ENCODE peak calls at places on chromosomes 13 and 19, in five cellular contexts. Y is H1, K is SK-N-SH, C is K562, S is GM12878. W is an unnamed sample.

GRCh38 chr13:97798171-97798821 is 155.2 kb upstream of the IPO5 start:
- DNase-seq in K (no peak), Y (no peak), C (no peak), S (no peak), W (no peak)

GRCh38 chr13:99225078-99225477 is 24.4 kb downstream of the UBAC2 start:
- DNase-seq in Y (no peak), K (no peak), S (no peak), C (no peak), W (no peak)

GRCh38 chr13:31518666-31519065 is 220.7 kb upstream of the RXFP2 start:
- DNase-seq in S (no peak), K (no peak), C (no peak), Y (no peak), W (no peak)

GRCh38 chr13:70170689-70171088 is 62.4 kb upstream of the KLHL1 start:
- DNase-seq in K (no peak), Y (no peak), C (no peak), S (no peak), W (no peak)

GRCh38 chr13:48633695-48634094 is 20.0 kb upstream of the CYSLTR2 start:
- DNase-seq in S (no peak), C (no peak), Y (no peak), K (no peak), W (no peak)

GRCh38 chr19:5287066-5287465 is 53.5 kb downstream of the PTPRS start:
- DNase-seq in Y (no peak), S (peak; percentile 37), K (no peak), C (no peak), W (no peak)

GRCh38 chr13:28423010-28423409 is 71.9 kb downstream of the FLT1 start:
- DNase-seq in C (no peak), Y (no peak), K (no peak), S (peak; percentile 74), W (no peak)

GRCh38 chr19:46616631-46617322 is 8.1 kb downstream of the PTGIR start:
- DNase-seq in Y (peak; percentile 79), K (peak; percentile 90), S (no peak), C (peak; percentile 81), W (peak; percentile 50)

GRCh38 chr19:55247621-55248099 is 11.2 kb downstream of the PPP6R1 start:
- DNase-seq in C (peak; percentile 21), K (peak; percentile 71), Y (no peak), S (no peak), W (no peak)

GRCh38 chr13:52599037-52599852 is 43.0 kb upstream of the HNRNPA1L2 start:
- DNase-seq in C (no peak), K (no peak), Y (no peak), S (no peak), W (no peak)

GRCh38 chr13:21458457-21458815 is 667 bp downstream of the ZDHHC20 start:
- DNase-seq in Y (peak; percentile 62), C (peak; percentile 57), S (no peak), K (peak; percentile 65), W (no peak)

GRCh38 chr13:87130401-87130800 is 540.8 kb upstream of the SLITRK5 start:
- DNase-seq in C (no peak), S (no peak), K (no peak), Y (no peak), W (no peak)

GRCh38 chr19:55973982-55974381 is 12.6 kb upstream of the NLRP5 start:
- DNase-seq in S (no peak), K (no peak), Y (no peak), C (no peak), W (no peak)

GRCh38 chr19:58277748-58278147 is 1.0 kb upstream of the ZNF8 start:
- DNase-seq in S (no peak), K (no peak), C (no peak), Y (no peak), W (no peak)

GRCh38 chr19:43465468-43466120 is at the start of gene LYPD3:
- DNase-seq in K (no peak), Y (peak; percentile 71), S (no peak), C (no peak), W (no peak)

GRCh38 chr19:21233691-21234090 is 91.9 kb downstream of the ZNF431 start:
- DNase-seq in S (no peak), K (no peak), Y (no peak), C (no peak), W (no peak)

GRCh38 chr13:31394491-31394890 is 194.7 kb downstream of the B3GLCT start:
- DNase-seq in Y (no peak), C (no peak), S (no peak), K (no peak), W (no peak)

GRCh38 chr19:958967-959685 is 25.0 kb upstream of the WDR18 start:
- DNase-seq in Y (no peak), K (no peak), S (no peak), C (peak; percentile 90), W (peak; percentile 59)

GRCh38 chr13:114065926-114066774 is 66.3 kb downstream of the RASA3 start:
- DNase-seq in K (no peak), Y (no peak), S (no peak), C (no peak), W (no peak)

GRCh38 chr13:111866731-111867245 is 200.2 kb upstream of the SOX1 start:
- DNase-seq in K (no peak), C (no peak), Y (no peak), S (no peak), W (no peak)

GRCh38 chr13:113022391-113023216 is 53.6 kb downstream of the MCF2L start:
- DNase-seq in S (no peak), C (no peak), Y (no peak), K (no peak), W (peak; percentile 98)

GRCh38 chr19:55369651-55370304 is 485 bp downstream of the IL11 start:
- DNase-seq in Y (peak; percentile 87), C (peak; percentile 52), K (peak; percentile 96), S (no peak), W (no peak)

GRCh38 chr13:82011355-82011754 is 1670.4 kb upstream of the SPRY2 start:
- DNase-seq in C (no peak), Y (no peak), S (no peak), K (no peak), W (no peak)

GRCh38 chr13:77893066-77893465 is 25.6 kb downstream of the EDNRB start:
- DNase-seq in K (no peak), Y (no peak), S (no peak), C (no peak), W (no peak)

GRCh38 chr13:77898097-77898496 is 20.5 kb downstream of the EDNRB start:
- DNase-seq in C (no peak), S (peak; percentile 66), K (no peak), Y (no peak), W (no peak)

GRCh38 chr13:77894743-77895142 is 23.9 kb downstream of the EDNRB start:
- DNase-seq in S (no peak), C (no peak), Y (no peak), K (no peak), W (no peak)

GRCh38 chr13:77896977-77897376 is 21.7 kb downstream of the EDNRB start:
- DNase-seq in C (no peak), Y (no peak), S (no peak), K (no peak), W (no peak)

GRCh38 chr13:77896536-77896935 is 22.1 kb downstream of the EDNRB start:
- DNase-seq in S (no peak), Y (no peak), K (no peak), C (no peak), W (no peak)
- TF ChIP-seq EP300 in S (no peak), Y (no peak), K (no peak), C (no peak), W (no peak)

GRCh38 chr19:30003862-30004261 is 61.8 kb downstream of the URI1 start:
- DNase-seq in K (no peak), S (no peak), Y (no peak), C (no peak), W (no peak)

GRCh38 chr19:30000862-30001261 is 58.8 kb downstream of the URI1 start:
- DNase-seq in S (no peak), Y (no peak), K (no peak), C (no peak), W (no peak)

GRCh38 chr19:29999490-29999889 is 57.5 kb downstream of the URI1 start:
- DNase-seq in Y (no peak), C (no peak), S (no peak), K (no peak), W (no peak)

GRCh38 chr19:30001301-30001700 is 59.3 kb downstream of the URI1 start:
- DNase-seq in Y (no peak), C (no peak), S (no peak), K (no peak), W (no peak)

DNA sequence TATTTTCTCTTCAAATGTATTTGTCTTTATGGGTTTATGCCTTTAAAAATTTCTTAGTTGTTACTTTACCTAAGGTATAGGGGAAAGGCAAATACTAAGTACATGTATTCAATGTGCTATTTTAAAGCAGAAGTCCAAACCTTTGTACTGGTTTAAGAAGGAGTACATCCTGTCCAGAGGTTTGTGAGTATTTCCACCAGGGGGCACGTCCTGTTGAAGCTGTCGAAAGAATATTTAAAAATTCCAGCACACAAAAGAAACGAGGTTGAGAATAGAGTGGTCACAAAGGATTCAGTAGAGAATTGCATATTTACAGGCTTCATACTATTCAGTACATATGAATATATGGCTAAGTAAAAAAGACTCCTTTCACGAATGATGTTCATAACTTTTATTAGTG is 59.8 kb downstream of the URI1 start:
- DNase-seq in C (peak; percentile 18), Y (no peak), S (no peak), K (no peak), W (peak; percentile 3)
- TF ChIP-seq CTCF in C (peak; percentile 21), Y (no peak), S (no peak), K (no peak), W (no peak)

GRCh38 chr13:109468123-109468522 is 318.3 kb downstream of the IRS2 start:
- DNase-seq in S (no peak), C (no peak), K (no peak), Y (no peak), W (no peak)

DNA sequence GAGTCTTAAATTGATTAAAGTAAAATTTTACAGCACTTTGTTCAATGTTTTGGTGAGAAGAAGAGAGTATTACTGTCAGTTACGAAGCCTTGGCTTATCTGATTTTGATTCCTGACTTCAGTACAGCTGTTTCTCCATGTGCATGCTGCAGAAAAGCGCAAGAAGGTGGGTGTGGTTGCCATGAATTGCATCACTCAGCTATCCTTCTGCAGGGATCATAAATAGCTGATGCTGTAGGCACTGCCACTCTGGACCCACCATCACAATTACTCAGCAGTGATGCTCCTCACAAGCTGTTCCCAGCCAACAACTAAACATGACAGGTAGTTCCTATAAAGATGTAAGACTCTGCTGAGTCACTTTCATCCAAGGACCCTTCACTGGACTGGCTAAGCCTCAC is 321.2 kb downstream of the IRS2 start:
- DNase-seq in Y (no peak), K (no peak), C (no peak), S (no peak), W (no peak)
- H3K79me2 ChIP-seq in Y (no peaks in the 10 kb centered on the region), K (no peaks in the 10 kb centered on the region), C (no peaks in the 10 kb centered on the region), S (no peaks in the 10 kb centered on the region), W (no peaks in the 10 kb centered on the region)

DNA sequence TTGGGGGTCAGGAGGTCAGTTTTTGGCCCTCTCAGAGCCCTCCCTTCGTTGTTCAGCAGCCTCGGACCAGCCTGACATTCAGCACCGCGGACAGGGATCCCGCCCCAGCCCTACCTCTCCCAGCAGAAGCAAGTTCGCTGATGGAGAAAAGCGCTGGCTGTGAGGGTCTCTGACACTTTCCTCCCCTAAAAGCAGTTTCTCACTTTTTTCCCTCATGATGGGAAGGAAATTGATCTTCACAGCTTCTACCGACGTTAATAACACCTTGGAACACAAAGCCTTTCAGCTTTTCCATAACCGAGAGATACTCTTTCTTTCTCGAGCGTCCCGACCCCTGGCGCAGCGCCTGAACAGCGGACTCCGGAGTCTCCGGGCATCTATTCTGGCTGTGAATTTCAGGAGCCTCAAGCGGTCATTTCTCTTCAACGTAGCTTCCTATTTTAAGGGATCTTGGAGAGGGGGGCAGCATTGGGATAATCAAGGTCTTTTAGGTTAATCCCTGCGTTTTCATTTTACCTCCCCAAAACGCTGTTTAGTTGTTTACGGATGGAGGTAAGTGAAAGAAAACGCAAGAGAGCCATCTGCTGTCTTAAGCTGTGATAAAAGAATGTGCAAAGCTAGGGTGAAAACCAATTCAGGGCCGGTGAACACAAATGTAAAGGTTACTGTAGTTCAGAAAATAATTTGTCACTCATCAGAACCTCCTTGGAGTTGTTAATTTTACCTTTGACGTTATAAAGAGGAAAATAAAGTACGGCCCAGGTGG is 467.2 kb downstream of the ITGBL1 start:
- DNase-seq in S (no peak), C (no peak), K (peak; percentile 6), Y (peak; percentile 85), W (no peak)
- TF ChIP-seq EP300 in S (no peak), C (no peak), K (no peak), Y (no peak), W (no peak)